ENCODE peak calls at places on chromosomes 2 and 18, in ten cellular contexts. One of them, this sample, is unnamed.

GRCh38 chr2:73961823-73962615 is 22.7 kb upstream of the TET3 start:
- DNase-seq in cardiac fibroblast: no peak
- DNase-seq in tibial artery: no peak
- DNase-seq in OCI-LY7: no peak
- DNase-seq in endothelial cell of umbilical vein: no peak
- DNase-seq in neural progenitor cell: no peak
- DNase-seq in lower leg skin: no peak
- DNase-seq in choroid plexus epithelial cell: no peak
- DNase-seq in AG04450: no peak
- DNase-seq in foreskin fibroblast: no peak
- DNase-seq in this sample: no peak

GRCh38 chr2:147255812-147256211 is 589.0 kb upstream of the ACVR2A start:
- DNase-seq in cardiac fibroblast: peak; percentile 48
- DNase-seq in tibial artery: no peak
- DNase-seq in OCI-LY7: no peak
- DNase-seq in endothelial cell of umbilical vein: no peak
- DNase-seq in neural progenitor cell: peak; percentile 6
- DNase-seq in lower leg skin: no peak
- DNase-seq in choroid plexus epithelial cell: no peak
- DNase-seq in AG04450: no peak
- DNase-seq in foreskin fibroblast: no peak
- DNase-seq in this sample: no peak

GRCh38 chr2:189579585-189579984 is 1.0 kb downstream of the SLC40A1 start:
- DNase-seq in cardiac fibroblast: peak; percentile 57
- DNase-seq in tibial artery: no peak
- DNase-seq in OCI-LY7: no peak
- DNase-seq in endothelial cell of umbilical vein: peak; percentile 48
- DNase-seq in neural progenitor cell: no peak
- DNase-seq in lower leg skin: no peak
- DNase-seq in choroid plexus epithelial cell: peak; percentile 56
- DNase-seq in AG04450: no peak
- DNase-seq in foreskin fibroblast: peak; percentile 37
- DNase-seq in this sample: peak; percentile 69

GRCh38 chr2:160371251-160372009 is 122.2 kb downstream of the RBMS1 start:
- DNase-seq in cardiac fibroblast: peak; percentile 67
- DNase-seq in tibial artery: no peak
- DNase-seq in OCI-LY7: no peak
- DNase-seq in endothelial cell of umbilical vein: peak; percentile 82
- DNase-seq in neural progenitor cell: no peak
- DNase-seq in lower leg skin: no peak
- DNase-seq in choroid plexus epithelial cell: peak; percentile 59
- DNase-seq in AG04450: no peak
- DNase-seq in foreskin fibroblast: no peak
- DNase-seq in this sample: peak; percentile 80

GRCh38 chr18:46073474-46074331 is 1.6 kb upstream of the PSTPIP2 start:
- DNase-seq in cardiac fibroblast: peak; percentile 74
- DNase-seq in tibial artery: no peak
- DNase-seq in OCI-LY7: peak; percentile 29
- DNase-seq in endothelial cell of umbilical vein: peak; percentile 75
- DNase-seq in neural progenitor cell: peak; percentile 67
- DNase-seq in lower leg skin: peak; percentile 64
- DNase-seq in choroid plexus epithelial cell: peak; percentile 85
- DNase-seq in AG04450: no peak
- DNase-seq in foreskin fibroblast: peak; percentile 84
- DNase-seq in this sample: peak; percentile 80

GRCh38 chr2:9547272-9547991 is 8.2 kb downstream of the ADAM17 start:
- DNase-seq in cardiac fibroblast: peak; percentile 45
- DNase-seq in tibial artery: no peak
- DNase-seq in OCI-LY7: no peak
- DNase-seq in endothelial cell of umbilical vein: peak; percentile 32
- DNase-seq in neural progenitor cell: no peak
- DNase-seq in lower leg skin: no peak
- DNase-seq in choroid plexus epithelial cell: peak; percentile 95
- DNase-seq in AG04450: no peak
- DNase-seq in foreskin fibroblast: peak; percentile 63
- DNase-seq in this sample: peak; percentile 42

GRCh38 chr18:45998244-45998643 is 31.1 kb upstream of the EPG5 start:
- DNase-seq in cardiac fibroblast: no peak
- DNase-seq in tibial artery: no peak
- DNase-seq in OCI-LY7: no peak
- DNase-seq in endothelial cell of umbilical vein: peak; percentile 18
- DNase-seq in neural progenitor cell: no peak
- DNase-seq in lower leg skin: no peak
- DNase-seq in choroid plexus epithelial cell: no peak
- DNase-seq in AG04450: no peak
- DNase-seq in foreskin fibroblast: no peak
- DNase-seq in this sample: no peak

GRCh38 chr2:138306626-138307025 is 194.9 kb upstream of the SPOPL start:
- DNase-seq in cardiac fibroblast: no peak
- DNase-seq in tibial artery: no peak
- DNase-seq in OCI-LY7: no peak
- DNase-seq in endothelial cell of umbilical vein: no peak
- DNase-seq in neural progenitor cell: no peak
- DNase-seq in lower leg skin: no peak
- DNase-seq in choroid plexus epithelial cell: no peak
- DNase-seq in AG04450: no peak
- DNase-seq in foreskin fibroblast: no peak
- DNase-seq in this sample: no peak

GRCh38 chr2:43001055-43001378 is 208.6 kb upstream of the HAAO start:
- DNase-seq in cardiac fibroblast: no peak
- DNase-seq in tibial artery: no peak
- DNase-seq in OCI-LY7: no peak
- DNase-seq in endothelial cell of umbilical vein: no peak
- DNase-seq in neural progenitor cell: no peak
- DNase-seq in lower leg skin: no peak
- DNase-seq in choroid plexus epithelial cell: no peak
- DNase-seq in AG04450: no peak
- DNase-seq in foreskin fibroblast: no peak
- DNase-seq in this sample: no peak

GRCh38 chr2:197052371-197052770 is 125.9 kb upstream of the PGAP1 start:
- DNase-seq in cardiac fibroblast: no peak
- DNase-seq in tibial artery: no peak
- DNase-seq in OCI-LY7: no peak
- DNase-seq in endothelial cell of umbilical vein: no peak
- DNase-seq in neural progenitor cell: no peak
- DNase-seq in lower leg skin: no peak
- DNase-seq in choroid plexus epithelial cell: no peak
- DNase-seq in AG04450: no peak
- DNase-seq in foreskin fibroblast: no peak
- DNase-seq in this sample: no peak

DNA sequence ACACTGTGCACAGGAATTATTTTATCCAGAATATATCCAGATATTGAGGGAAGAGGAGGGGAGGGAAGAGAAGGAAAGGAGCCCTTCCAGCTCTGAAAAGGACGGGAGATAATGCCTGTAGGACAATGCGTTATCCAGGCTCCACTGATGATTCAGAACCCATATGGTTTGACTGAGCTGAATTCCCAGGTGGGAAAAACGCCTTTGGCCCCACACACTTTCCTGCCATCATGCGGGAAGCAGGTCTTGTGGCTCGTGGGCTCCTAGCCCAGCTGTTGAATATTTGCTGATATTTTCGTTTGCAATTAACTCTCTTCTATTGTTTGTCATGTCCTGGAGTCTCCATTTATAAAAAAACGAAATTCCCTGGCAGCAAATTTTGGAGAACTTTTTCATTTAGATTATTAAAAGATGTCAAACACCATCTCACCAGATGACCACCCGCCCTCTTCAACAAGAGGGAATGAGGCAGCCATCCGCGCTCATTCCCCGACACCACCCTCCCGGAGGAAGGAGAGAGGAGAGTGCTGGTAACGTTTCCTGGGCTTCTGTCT is 8.9 kb downstream of the COL6A3 start:
- DNase-seq in cardiac fibroblast: peak; percentile 69
- DNase-seq in tibial artery: no peak
- DNase-seq in OCI-LY7: no peak
- DNase-seq in endothelial cell of umbilical vein: no peak
- DNase-seq in neural progenitor cell: no peak
- DNase-seq in lower leg skin: no peak
- DNase-seq in choroid plexus epithelial cell: peak; percentile 43
- DNase-seq in AG04450: no peak
- DNase-seq in foreskin fibroblast: peak; percentile 73
- DNase-seq in this sample: peak; percentile 62
- H3K4me3 ChIP-seq in cardiac fibroblast: no peak overlapping the region
- H3K4me3 ChIP-seq in tibial artery: no peak overlapping the region
- H3K4me3 ChIP-seq in OCI-LY7: no peak overlapping the region
- H3K4me3 ChIP-seq in endothelial cell of umbilical vein: no peak overlapping the region
- H3K4me3 ChIP-seq in neural progenitor cell: no peak overlapping the region
- H3K4me3 ChIP-seq in lower leg skin: no peak overlapping the region
- H3K4me3 ChIP-seq in choroid plexus epithelial cell: no peak overlapping the region
- H3K4me3 ChIP-seq in AG04450: no peak overlapping the region
- H3K4me3 ChIP-seq in foreskin fibroblast: peak overlapping the region; percentile 3
- H3K4me3 ChIP-seq in this sample: no peak overlapping the region

DNA sequence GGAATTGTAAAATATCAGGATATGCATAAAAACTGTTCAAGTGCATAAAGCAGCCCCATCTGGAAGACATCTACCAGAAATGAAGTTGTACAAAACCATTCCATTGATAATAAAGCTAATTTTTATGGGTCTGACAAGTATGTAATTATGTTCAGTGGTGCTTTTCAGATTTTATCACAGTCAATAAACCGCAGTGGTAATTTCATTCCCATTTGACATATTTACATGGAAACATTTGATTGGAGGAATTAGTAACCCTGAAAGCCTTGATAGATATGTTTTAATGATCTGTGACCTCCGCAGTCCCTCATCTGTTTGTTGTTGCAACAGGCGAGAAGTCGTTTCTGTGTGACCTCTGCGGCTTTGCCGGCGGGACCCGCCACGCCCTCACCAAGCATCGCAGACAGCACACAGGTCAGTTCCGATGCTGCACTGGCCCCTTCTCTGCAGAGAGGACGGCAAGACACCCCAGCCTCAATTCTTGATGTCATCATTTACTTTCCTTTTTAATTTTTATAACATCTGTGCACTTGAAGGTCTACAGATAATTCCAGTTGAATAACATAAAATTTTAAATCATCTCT is 283.1 kb downstream of the ZNF407 start:
- DNase-seq in cardiac fibroblast: no peak
- DNase-seq in tibial artery: no peak
- DNase-seq in OCI-LY7: no peak
- DNase-seq in endothelial cell of umbilical vein: no peak
- DNase-seq in neural progenitor cell: no peak
- DNase-seq in lower leg skin: no peak
- DNase-seq in choroid plexus epithelial cell: no peak
- DNase-seq in AG04450: no peak
- DNase-seq in foreskin fibroblast: peak; percentile 33
- DNase-seq in this sample: no peak
- TF ChIP-seq CTCF in cardiac fibroblast: no peak
- TF ChIP-seq CTCF in tibial artery: no peak
- TF ChIP-seq CTCF in OCI-LY7: no peak
- TF ChIP-seq CTCF in endothelial cell of umbilical vein: no peak
- TF ChIP-seq CTCF in neural progenitor cell: no peak
- TF ChIP-seq CTCF in lower leg skin: no peak
- TF ChIP-seq CTCF in choroid plexus epithelial cell: no peak
- TF ChIP-seq CTCF in AG04450: no peak
- TF ChIP-seq CTCF in foreskin fibroblast: no peak
- TF ChIP-seq CTCF in this sample: no peak

DNA sequence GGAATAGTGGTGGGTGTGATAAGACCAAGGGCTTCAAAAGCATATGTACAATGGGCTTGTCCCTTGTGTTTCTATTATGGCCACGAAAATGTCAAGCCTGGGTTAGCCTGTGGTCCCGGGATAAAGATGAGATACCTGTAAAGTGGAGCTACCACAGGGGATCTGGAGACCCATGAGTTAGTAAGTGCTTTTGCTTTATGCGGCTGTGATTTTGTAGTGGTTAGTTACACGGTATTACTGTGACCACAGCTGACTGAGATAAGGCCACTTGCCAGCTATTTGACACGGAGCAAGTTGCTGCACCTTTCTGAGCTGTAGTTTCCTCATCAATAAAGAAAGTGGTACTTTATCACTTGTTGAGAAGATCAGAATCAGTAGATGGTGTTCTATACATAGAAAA is 99.3 kb downstream of the PRELID3A start:
- DNase-seq in cardiac fibroblast: no peak
- DNase-seq in tibial artery: no peak
- DNase-seq in OCI-LY7: no peak
- DNase-seq in endothelial cell of umbilical vein: no peak
- DNase-seq in neural progenitor cell: no peak
- DNase-seq in lower leg skin: no peak
- DNase-seq in choroid plexus epithelial cell: no peak
- DNase-seq in AG04450: no peak
- DNase-seq in foreskin fibroblast: no peak
- DNase-seq in this sample: no peak
- H3K4me3 ChIP-seq in cardiac fibroblast: no peak overlapping the region
- H3K4me3 ChIP-seq in tibial artery: no peak overlapping the region
- H3K4me3 ChIP-seq in OCI-LY7: no peak overlapping the region
- H3K4me3 ChIP-seq in endothelial cell of umbilical vein: no peak overlapping the region
- H3K4me3 ChIP-seq in neural progenitor cell: no peak overlapping the region
- H3K4me3 ChIP-seq in lower leg skin: no peak overlapping the region
- H3K4me3 ChIP-seq in choroid plexus epithelial cell: no peak overlapping the region
- H3K4me3 ChIP-seq in AG04450: no peak overlapping the region
- H3K4me3 ChIP-seq in foreskin fibroblast: no peak overlapping the region
- H3K4me3 ChIP-seq in this sample: no peak overlapping the region

GRCh38 chr2:164891460-164891859 is 49.8 kb upstream of the COBLL1 start:
- DNase-seq in cardiac fibroblast: no peak
- DNase-seq in tibial artery: no peak
- DNase-seq in OCI-LY7: no peak
- DNase-seq in endothelial cell of umbilical vein: no peak
- DNase-seq in neural progenitor cell: no peak
- DNase-seq in lower leg skin: no peak
- DNase-seq in choroid plexus epithelial cell: no peak
- DNase-seq in AG04450: no peak
- DNase-seq in foreskin fibroblast: no peak
- DNase-seq in this sample: no peak

GRCh38 chr2:164890533-164890932 is 48.9 kb upstream of the COBLL1 start:
- DNase-seq in cardiac fibroblast: no peak
- DNase-seq in tibial artery: no peak
- DNase-seq in OCI-LY7: no peak
- DNase-seq in endothelial cell of umbilical vein: no peak
- DNase-seq in neural progenitor cell: no peak
- DNase-seq in lower leg skin: no peak
- DNase-seq in choroid plexus epithelial cell: peak; percentile 86
- DNase-seq in AG04450: no peak
- DNase-seq in foreskin fibroblast: peak; percentile 15
- DNase-seq in this sample: no peak

GRCh38 chr2:164882276-164882675 is 40.7 kb upstream of the COBLL1 start:
- DNase-seq in cardiac fibroblast: peak; percentile 5
- DNase-seq in tibial artery: no peak
- DNase-seq in OCI-LY7: no peak
- DNase-seq in endothelial cell of umbilical vein: no peak
- DNase-seq in neural progenitor cell: no peak
- DNase-seq in lower leg skin: no peak
- DNase-seq in choroid plexus epithelial cell: peak; percentile 89
- DNase-seq in AG04450: no peak
- DNase-seq in foreskin fibroblast: peak; percentile 19
- DNase-seq in this sample: no peak

DNA sequence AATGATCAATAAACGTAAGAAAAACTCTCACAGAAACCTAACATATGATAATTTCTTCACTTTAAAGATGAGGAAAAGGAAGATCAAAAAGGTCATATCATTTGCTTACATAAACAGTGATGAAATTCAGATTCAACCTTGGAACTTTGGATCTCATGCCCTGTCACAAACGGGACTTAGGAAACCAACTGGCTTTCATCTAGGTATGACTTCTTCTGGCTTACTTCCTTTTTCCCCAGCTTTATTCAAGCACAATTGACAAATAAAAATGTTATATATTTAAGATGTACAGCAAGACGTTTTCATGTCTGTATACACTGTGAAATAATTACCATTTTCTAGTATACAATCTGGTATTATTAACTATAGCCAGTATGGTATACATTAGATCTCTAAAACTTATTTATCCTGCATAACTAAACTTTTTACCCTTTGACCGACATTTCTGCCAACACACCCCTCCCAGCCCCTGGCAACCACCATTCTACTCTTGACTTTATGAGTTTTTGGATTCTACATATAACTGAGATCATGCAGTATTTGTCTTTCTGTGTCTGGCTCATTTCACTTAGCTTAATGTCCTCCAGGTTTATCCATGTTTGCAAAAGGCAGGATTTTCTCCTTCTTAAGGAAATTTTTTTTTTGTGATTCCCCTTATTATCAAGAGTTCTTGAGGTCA is 46.0 kb upstream of the COBLL1 start:
- DNase-seq in cardiac fibroblast: no peak
- DNase-seq in tibial artery: no peak
- DNase-seq in OCI-LY7: no peak
- DNase-seq in endothelial cell of umbilical vein: no peak
- DNase-seq in neural progenitor cell: no peak
- DNase-seq in lower leg skin: no peak
- DNase-seq in choroid plexus epithelial cell: no peak
- DNase-seq in AG04450: no peak
- DNase-seq in foreskin fibroblast: no peak
- DNase-seq in this sample: no peak
- TF ChIP-seq CTCF in cardiac fibroblast: no peak
- TF ChIP-seq CTCF in tibial artery: no peak
- TF ChIP-seq CTCF in OCI-LY7: no peak
- TF ChIP-seq CTCF in endothelial cell of umbilical vein: no peak
- TF ChIP-seq CTCF in neural progenitor cell: no peak
- TF ChIP-seq CTCF in lower leg skin: no peak
- TF ChIP-seq CTCF in choroid plexus epithelial cell: no peak
- TF ChIP-seq CTCF in AG04450: no peak
- TF ChIP-seq CTCF in foreskin fibroblast: no peak
- TF ChIP-seq CTCF in this sample: no peak

This sample was measured in fibroblast of pulmonary artery.